ENCODE peak calls at places on chromosomes 12 and 14, in four cellular contexts. P is hepatic stellate cell, E is A172, R is NCI-H2171. M is an unnamed sample.

GRCh38 chr12:116435984-116436383 is 123.2 kb upstream of the MAP1LC3B2 start:
- DNase-seq in P (no peak), E (no peak), R (no peak), M (no peak)

GRCh38 chr12:15268927-15269552 is 47.8 kb upstream of the RERG start:
- DNase-seq in P (peak; percentile 36), E (peak; percentile 47), R (peak; percentile 15), M (peak; percentile 63)

GRCh38 chr14:102498005-102498677 is 11.4 kb downstream of the ANKRD9 start:
- DNase-seq in P (no peak), E (no peak), R (peak; percentile 19), M (no peak)

GRCh38 chr12:106766393-106766826 is 8.1 kb upstream of the RIC8B start:
- DNase-seq in P (no peak), E (no peak), R (no peak), M (no peak)

GRCh38 chr14:34754687-34755086 is 40.3 kb upstream of the CFL2 start:
- DNase-seq in P (no peak), E (no peak), R (no peak), M (no peak)

GRCh38 chr14:35632276-35633071 is 98.5 kb downstream of the INSM2 start:
- DNase-seq in P (no peak), E (no peak), R (peak; percentile 3), M (peak; percentile 2)

GRCh38 chr14:100052819-100053218 is 12.4 kb upstream of the EVL start:
- DNase-seq in P (no peak), E (no peak), R (no peak), M (no peak)

GRCh38 chr12:65327207-65328076 is 49.0 kb downstream of the MSRB3 start:
- DNase-seq in P (no peak), E (no peak), R (no peak), M (peak; percentile 53)

GRCh38 chr14:21408152-21408551 is 24.3 kb upstream of the SUPT16H start:
- DNase-seq in P (peak; percentile 44), E (peak; percentile 29), R (no peak), M (peak; percentile 26)

GRCh38 chr14:104738375-104739019 is 14.4 kb upstream of the SIVA1 start:
- DNase-seq in P (no peak), E (no peak), R (no peak), M (no peak)

GRCh38 chr14:94601961-94602391 is 10.2 kb upstream of the SERPINA3 start:
- DNase-seq in P (peak; percentile 80), E (peak; percentile 71), R (no peak), M (peak; percentile 92)

GRCh38 chr12:98697209-98697608 is 52.1 kb downstream of the APAF1 start:
- DNase-seq in P (no peak), E (no peak), R (no peak), M (no peak)

GRCh38 chr12:56630180-56630632 is at the start of gene BAZ2A:
- DNase-seq in P (peak; percentile 93), E (peak; percentile 61), R (peak; percentile 79), M (peak; percentile 91)

GRCh38 chr12:88638956-88639355 is 58.7 kb upstream of the KITLG start:
- DNase-seq in P (no peak), E (no peak), R (no peak), M (peak; percentile 26)

GRCh38 chr14:74985028-74985310 is 17.8 kb upstream of the EIF2B2 start:
- DNase-seq in P (no peak), E (no peak), R (no peak), M (no peak)

GRCh38 chr12:49903700-49904423 is at the start of gene FAIM2:
- DNase-seq in P (peak; percentile 78), E (no peak), R (peak; percentile 74), M (peak; percentile 69)

GRCh38 chr14:23409475-23409874 is 1.4 kb upstream of the MYH6 start:
- DNase-seq in P (no peak), E (no peak), R (no peak), M (no peak)

GRCh38 chr12:4012977-4013968 is 140.1 kb upstream of the PARP11 start:
- DNase-seq in P (no peak), E (no peak), R (no peak), M (no peak)

GRCh38 chr14:74251546-74252030 is 12.3 kb downstream of the VSX2 start:
- DNase-seq in P (peak; percentile 79), E (peak; percentile 52), R (peak; percentile 39), M (peak; percentile 86)

GRCh38 chr12:45543887-45544286 is 185.6 kb upstream of the ARID2 start:
- DNase-seq in P (peak; percentile 64), E (peak; percentile 74), R (no peak), M (peak; percentile 86)

GRCh38 chr14:105486974-105487448 is 325 bp downstream of the CRIP1 start:
- DNase-seq in P (no peak), E (no peak), R (peak; percentile 17), M (no peak)

GRCh38 chr12:75842119-75842518 is 189.5 kb downstream of the PHLDA1 start:
- DNase-seq in P (no peak), E (no peak), R (peak; percentile 39), M (no peak)

M was measured in AG08395.